ENCODE peak calls at places on chromosomes 6 and 20, in four cellular contexts. One of them, this sample, is unnamed.

GRCh38 chr20:35181731-35182130 is 9.9 kb downstream of the PROCR start:
- DNase-seq in mammary epithelial cell: no peak
- DNase-seq in OCI-LY7: no peak
- DNase-seq in Peyer's patch: no peak
- DNase-seq in this sample: no peak

GRCh38 chr20:1657556-1658334 is at the start of gene SIRPG:
- DNase-seq in mammary epithelial cell: no peak
- DNase-seq in OCI-LY7: no peak
- DNase-seq in Peyer's patch: no peak
- DNase-seq in this sample: peak

GRCh38 chr6:13709698-13710551 is 1.7 kb downstream of the RANBP9 start:
- DNase-seq in mammary epithelial cell: peak
- DNase-seq in OCI-LY7: peak
- DNase-seq in Peyer's patch: no peak
- DNase-seq in this sample: no peak

GRCh38 chr20:50438986-50439407 is 71.2 kb upstream of the PTPN1 start:
- DNase-seq in mammary epithelial cell: peak
- DNase-seq in OCI-LY7: no peak
- DNase-seq in Peyer's patch: peak
- DNase-seq in this sample: no peak

GRCh38 chr6:15974817-15975216 is 154.1 kb upstream of the MYLIP start:
- DNase-seq in mammary epithelial cell: no peak
- DNase-seq in OCI-LY7: no peak
- DNase-seq in Peyer's patch: no peak
- DNase-seq in this sample: no peak

GRCh38 chr6:37974381-37974780 is 154.9 kb downstream of the ZFAND3 start:
- DNase-seq in mammary epithelial cell: no peak
- DNase-seq in OCI-LY7: no peak
- DNase-seq in Peyer's patch: no peak
- DNase-seq in this sample: no peak

GRCh38 chr6:46199387-46199786 is 28.6 kb upstream of the ENPP5 start:
- DNase-seq in mammary epithelial cell: peak
- DNase-seq in OCI-LY7: no peak
- DNase-seq in Peyer's patch: no peak
- DNase-seq in this sample: no peak

GRCh38 chr20:62367136-62367482 is at the start of gene LAMA5:
- DNase-seq in mammary epithelial cell: no peak
- DNase-seq in OCI-LY7: peak
- DNase-seq in Peyer's patch: no peak
- DNase-seq in this sample: no peak

GRCh38 chr20:6767536-6768227 is at the start of gene BMP2:
- DNase-seq in mammary epithelial cell: peak
- DNase-seq in OCI-LY7: no peak
- DNase-seq in Peyer's patch: peak
- DNase-seq in this sample: no peak

GRCh38 chr6:51167468-51167867 is 348.8 kb downstream of the TFAP2B start:
- DNase-seq in mammary epithelial cell: no peak
- DNase-seq in OCI-LY7: no peak
- DNase-seq in Peyer's patch: no peak
- DNase-seq in this sample: no peak

GRCh38 chr6:137155830-137156229 is 17.6 kb downstream of the IL22RA2 start:
- DNase-seq in mammary epithelial cell: peak
- DNase-seq in OCI-LY7: peak
- DNase-seq in Peyer's patch: no peak
- DNase-seq in this sample: no peak

GRCh38 chr6:158663465-158664167 is 13.8 kb downstream of the SYTL3 start:
- DNase-seq in mammary epithelial cell: no peak
- DNase-seq in OCI-LY7: no peak
- DNase-seq in Peyer's patch: no peak
- DNase-seq in this sample: no peak

GRCh38 chr6:86192123-86192522 is 549.4 kb upstream of the SYNCRIP start:
- DNase-seq in mammary epithelial cell: peak
- DNase-seq in OCI-LY7: peak
- DNase-seq in Peyer's patch: no peak
- DNase-seq in this sample: no peak

GRCh38 chr6:41695825-41696224 is 39.6 kb downstream of the TFEB start:
- DNase-seq in mammary epithelial cell: no peak
- DNase-seq in OCI-LY7: no peak
- DNase-seq in Peyer's patch: no peak
- DNase-seq in this sample: no peak

GRCh38 chr6:26097268-26097875 is 10.1 kb downstream of the HFE start:
- DNase-seq in mammary epithelial cell: peak
- DNase-seq in OCI-LY7: peak
- DNase-seq in Peyer's patch: no peak
- DNase-seq in this sample: peak

GRCh38 chr6:7900621-7901020 is 10.0 kb downstream of the TXNDC5 start:
- DNase-seq in mammary epithelial cell: no peak
- DNase-seq in OCI-LY7: peak
- DNase-seq in Peyer's patch: no peak
- DNase-seq in this sample: no peak

GRCh38 chr6:118980063-118980462 is 45.1 kb upstream of the MCM9 start:
- DNase-seq in mammary epithelial cell: peak
- DNase-seq in OCI-LY7: no peak
- DNase-seq in Peyer's patch: no peak
- DNase-seq in this sample: no peak

GRCh38 chr6:167647750-167648470 is 178.8 kb upstream of the AFDN start:
- DNase-seq in mammary epithelial cell: no peak
- DNase-seq in OCI-LY7: no peak
- DNase-seq in Peyer's patch: peak
- DNase-seq in this sample: no peak

GRCh38 chr6:90406142-90406794 is 109.6 kb upstream of the BACH2 start:
- DNase-seq in mammary epithelial cell: peak
- DNase-seq in OCI-LY7: no peak
- DNase-seq in Peyer's patch: no peak
- DNase-seq in this sample: no peak

DNA sequence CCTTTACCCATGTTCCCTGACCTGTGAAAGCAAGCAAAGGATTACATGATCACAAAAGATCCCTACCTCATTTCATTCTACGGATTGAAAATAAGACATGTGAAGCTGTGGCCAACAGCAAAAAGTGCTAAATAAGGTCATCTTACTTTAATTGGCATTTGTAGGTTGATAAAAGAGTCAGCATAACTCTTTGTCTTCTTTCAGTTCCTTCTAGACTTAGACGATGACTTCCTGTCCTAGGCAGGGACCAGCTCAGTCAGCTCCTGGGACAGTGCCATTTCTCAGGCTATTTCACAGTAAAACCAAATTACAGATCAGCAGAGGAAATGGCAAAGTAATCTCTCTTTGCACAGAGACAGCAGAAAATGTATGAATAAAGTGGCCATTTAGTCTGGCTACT is 480.7 kb downstream of the RFPL4B start:
- DNase-seq in mammary epithelial cell: no peak
- DNase-seq in OCI-LY7: peak
- DNase-seq in Peyer's patch: no peak
- DNase-seq in this sample: no peak
- H3K27ac ChIP-seq in mammary epithelial cell: no peak
- H3K27ac ChIP-seq in OCI-LY7: no peak
- H3K27ac ChIP-seq in Peyer's patch: no peak
- H3K27ac ChIP-seq in this sample: no peak

GRCh38 chr20:13099676-13100075 is 90.9 kb downstream of the SPTLC3 start:
- DNase-seq in mammary epithelial cell: peak
- DNase-seq in OCI-LY7: no peak
- DNase-seq in Peyer's patch: no peak
- DNase-seq in this sample: no peak
- TF ChIP-seq CTCF in mammary epithelial cell: no peak
- TF ChIP-seq CTCF in OCI-LY7: no peak
- TF ChIP-seq CTCF in Peyer's patch: no peak
- TF ChIP-seq CTCF in this sample: no peak

GRCh38 chr20:17992224-17992637 is 23.4 kb downstream of the MGME1 start:
- DNase-seq in mammary epithelial cell: no peak
- DNase-seq in OCI-LY7: no peak
- DNase-seq in Peyer's patch: no peak
- DNase-seq in this sample: no peak
- H3K27ac ChIP-seq in mammary epithelial cell: no peak
- H3K27ac ChIP-seq in OCI-LY7: peak
- H3K27ac ChIP-seq in Peyer's patch: no peak
- H3K27ac ChIP-seq in this sample: no peak

DNA sequence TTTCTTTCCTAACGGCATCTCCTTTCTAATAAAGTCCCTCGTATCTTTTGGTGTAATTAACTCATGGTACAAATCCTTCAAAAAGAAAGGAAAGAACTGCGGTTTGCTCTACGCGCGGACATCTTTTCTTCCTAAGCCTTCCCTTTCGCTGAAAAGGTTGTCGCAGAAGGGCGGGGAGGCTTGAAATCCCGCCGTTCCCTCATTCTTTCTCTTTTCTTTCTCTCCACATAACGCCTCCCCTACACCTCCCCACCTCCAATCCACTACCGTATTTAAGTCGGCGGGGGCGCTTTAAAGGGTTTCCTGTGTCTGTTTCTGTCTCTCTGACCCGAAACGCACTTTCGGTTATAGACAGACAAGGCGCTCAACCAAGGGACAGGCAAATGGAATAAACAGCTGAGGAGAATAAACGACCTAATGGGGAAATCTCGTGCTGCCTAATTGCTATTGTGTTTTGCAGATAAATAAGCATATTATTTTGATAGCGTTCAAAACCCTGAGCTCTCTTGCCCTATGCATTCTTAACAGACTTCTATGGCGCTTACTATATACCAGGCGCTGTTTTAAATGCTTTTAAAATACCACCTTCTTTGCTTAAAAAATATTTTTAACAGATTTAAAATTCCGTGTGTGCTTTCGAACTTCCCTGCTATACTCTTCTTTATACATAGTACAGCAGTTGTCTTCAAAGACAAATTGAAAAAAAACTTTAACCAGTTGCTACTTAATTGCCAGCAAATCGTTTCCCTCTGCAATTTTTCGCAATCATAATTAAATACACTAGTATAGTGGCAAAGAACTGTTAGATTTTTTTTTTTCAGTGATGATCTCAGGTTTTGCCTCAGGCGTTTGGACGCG is 2.5 kb upstream of the HEY2 start:
- DNase-seq in mammary epithelial cell: peak
- DNase-seq in OCI-LY7: peak
- DNase-seq in Peyer's patch: peak
- DNase-seq in this sample: peak
- TF ChIP-seq CTCF in mammary epithelial cell: no peak
- TF ChIP-seq CTCF in OCI-LY7: no peak
- TF ChIP-seq CTCF in Peyer's patch: no peak
- TF ChIP-seq CTCF in this sample: no peak

DNA sequence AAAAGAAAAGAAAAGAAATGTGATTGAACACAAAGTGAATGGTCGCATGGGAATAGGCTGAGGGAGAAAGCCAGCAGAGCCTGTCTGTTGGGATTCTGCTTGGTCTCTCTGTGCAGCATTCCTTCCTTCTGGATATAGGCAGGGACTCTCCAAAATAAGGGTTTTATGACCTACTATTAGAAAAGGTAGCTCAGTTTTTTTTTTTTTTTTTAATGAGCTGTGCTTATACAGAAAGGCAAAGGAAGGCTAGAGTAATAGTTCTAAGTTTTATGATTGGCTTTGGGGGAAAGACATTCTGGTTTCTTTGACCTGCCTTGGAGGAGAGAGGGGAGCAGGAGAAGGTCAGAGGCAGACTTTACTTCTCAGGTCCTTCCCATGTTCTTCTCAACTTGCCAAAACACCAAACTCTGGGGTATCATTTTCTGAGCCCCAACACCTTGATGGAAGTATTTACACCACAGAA is 18.8 kb upstream of the IER3 start:
- DNase-seq in mammary epithelial cell: no peak
- DNase-seq in OCI-LY7: no peak
- DNase-seq in Peyer's patch: no peak
- DNase-seq in this sample: no peak
- H3K27ac ChIP-seq in mammary epithelial cell: no peak
- H3K27ac ChIP-seq in OCI-LY7: no peak
- H3K27ac ChIP-seq in Peyer's patch: no peak
- H3K27ac ChIP-seq in this sample: no peak